ENCODE peak calls at places on chromosomes 11 and 22, in ten cellular contexts. K is stimulated activated CD4-positive, alpha-beta T cell treated with anti-CD3 and anti-CD28 coated beads, TNF-alpha, amount 100 ng/mL, for 48 hours; J is GDM1; P is AG10803; S is pancreas; C is ovary; N is G401; F is naive thymus-derived CD8-positive, alpha-beta T cell; X is LoVo; Q is IMR-90. Z is an unnamed sample.

GRCh38 chr11:73856001-73856663 is 20.5 kb downstream of the COA4 start:
- DNase-seq in K (no peak), J (no peak), P (peak; percentile 17), S (no peak), C (no peak), N (no peak), F (no peak), X (no peak), Q (no peak), Z (no peak)

GRCh38 chr11:78564037-78564888 is 10.4 kb downstream of the NARS2 start:
- DNase-seq in K (no peak), J (no peak), P (peak; percentile 77), S (peak; percentile 36), C (no peak), N (peak; percentile 66), F (peak; percentile 66), X (peak; percentile 56), Q (peak; percentile 76), Z (peak; percentile 34)

GRCh38 chr11:104764718-104765045 is 133.6 kb downstream of the CASP12 start:
- DNase-seq in K (no peak), J (no peak), P (no peak), S (no peak), C (no peak), N (no peak), F (no peak), X (no peak), Q (peak; percentile 6), Z (no peak)

GRCh38 chr11:96620464-96621044 is 230.7 kb downstream of the JRKL start:
- DNase-seq in K (no peak), J (no peak), P (no peak), S (no peak), C (no peak), N (no peak), F (no peak), X (no peak), Q (no peak), Z (no peak)

GRCh38 chr11:36540998-36541397 is 26.8 kb upstream of the RAG1 start:
- DNase-seq in K (no peak), J (no peak), P (peak; percentile 30), S (peak; percentile 16), C (no peak), N (no peak), F (no peak), X (peak; percentile 11), Q (peak; percentile 45), Z (no peak)

GRCh38 chr22:33519974-33520903 is 400.0 kb downstream of the LARGE1 start:
- DNase-seq in K (no peak), J (no peak), P (no peak), S (no peak), C (no peak), N (no peak), F (no peak), X (no peak), Q (no peak), Z (no peak)

GRCh38 chr11:118742304-118742703 is 48.7 kb downstream of the DDX6 start:
- DNase-seq in K (no peak), J (no peak), P (no peak), S (no peak), C (no peak), N (no peak), F (no peak), X (no peak), Q (no peak), Z (no peak)

GRCh38 chr11:121318848-121319834 is 26.6 kb downstream of the SC5D start:
- DNase-seq in K (no peak), J (peak; percentile 38), P (peak; percentile 57), S (no peak), C (no peak), N (peak; percentile 76), F (no peak), X (peak; percentile 53), Q (peak; percentile 56), Z (peak; percentile 68)

GRCh38 chr11:73189315-73189714 is 28.8 kb upstream of the P2RY2 start:
- DNase-seq in K (no peak), J (peak; percentile 90), P (no peak), S (no peak), C (peak; percentile 28), N (no peak), F (no peak), X (no peak), Q (no peak), Z (no peak)

GRCh38 chr11:85961930-85962363 is 106.8 kb downstream of the CCDC83 start:
- DNase-seq in K (no peak), J (no peak), P (no peak), S (no peak), C (no peak), N (no peak), F (no peak), X (no peak), Q (peak; percentile 67), Z (no peak)

GRCh38 chr11:65290448-65291165 is 24.1 kb upstream of the CDC42EP2 start:
- DNase-seq in K (no peak), J (no peak), P (peak; percentile 100), S (peak; percentile 90), C (peak; percentile 93), N (peak; percentile 25), F (no peak), X (no peak), Q (peak; percentile 100), Z (no peak)

GRCh38 chr11:69433741-69434140 is 47.7 kb upstream of the LINC01488 start:
- DNase-seq in K (no peak), J (no peak), P (no peak), S (no peak), C (no peak), N (no peak), F (peak; percentile 58), X (no peak), Q (no peak), Z (no peak)

GRCh38 chr11:75637998-75638397 is 30.8 kb downstream of the MAP6 start:
- DNase-seq in K (no peak), J (no peak), P (no peak), S (no peak), C (no peak), N (no peak), F (no peak), X (no peak), Q (no peak), Z (no peak)

GRCh38 chr22:19851291-19852176 is 3.1 kb downstream of the GNB1L start:
- DNase-seq in K (no peak), J (no peak), P (no peak), S (no peak), C (peak; percentile 32), N (no peak), F (no peak), X (no peak), Q (no peak), Z (no peak)

GRCh38 chr11:5291207-5291838 is 10.4 kb downstream of the OR51B4 start:
- DNase-seq in K (no peak), J (peak; percentile 14), P (peak; percentile 31), S (no peak), C (no peak), N (no peak), F (no peak), X (peak; percentile 41), Q (peak; percentile 68), Z (no peak)

GRCh38 chr11:106216281-106216680 is 138.8 kb downstream of the AASDHPPT start:
- DNase-seq in K (no peak), J (no peak), P (no peak), S (no peak), C (no peak), N (no peak), F (no peak), X (no peak), Q (no peak), Z (no peak)

GRCh38 chr11:69940246-69940610 is 121.0 kb upstream of the FGF3 start:
- DNase-seq in K (no peak), J (no peak), P (no peak), S (no peak), C (no peak), N (no peak), F (no peak), X (no peak), Q (no peak), Z (no peak)

GRCh38 chr22:23386822-23387580 is 193.1 kb downstream of the IGLL1 start:
- DNase-seq in K (no peak), J (no peak), P (no peak), S (peak; percentile 10), C (peak; percentile 41), N (no peak), F (no peak), X (no peak), Q (no peak), Z (no peak)

GRCh38 chr11:116366980-116367640 is 405.7 kb downstream of the BUD13 start:
- DNase-seq in K (no peak), J (no peak), P (no peak), S (no peak), C (no peak), N (no peak), F (no peak), X (no peak), Q (no peak), Z (no peak)

GRCh38 chr22:18066181-18066859 is 11.5 kb upstream of the PEX26 start:
- DNase-seq in K (no peak), J (no peak), P (peak; percentile 15), S (no peak), C (peak; percentile 34), N (no peak), F (no peak), X (no peak), Q (no peak), Z (no peak)

GRCh38 chr11:64244107-64244506 is 2.6 kb downstream of the PPP1R14B start:
- DNase-seq in K (no peak), J (no peak), P (no peak), S (no peak), C (no peak), N (no peak), F (no peak), X (no peak), Q (no peak), Z (no peak)

GRCh38 chr11:74636633-74637184 is 44.3 kb downstream of the POLD3 start:
- DNase-seq in K (no peak), J (no peak), P (peak; percentile 87), S (no peak), C (no peak), N (no peak), F (no peak), X (peak; percentile 18), Q (peak; percentile 95), Z (no peak)

GRCh38 chr22:43376765-43377485 is 33.8 kb upstream of the SCUBE1 start:
- DNase-seq in K (no peak), J (no peak), P (no peak), S (peak; percentile 64), C (peak; percentile 36), N (no peak), F (no peak), X (no peak), Q (no peak), Z (no peak)

GRCh38 chr11:128179049-128179448 is 408.3 kb downstream of the ETS1 start:
- DNase-seq in K (no peak), J (no peak), P (peak; percentile 79), S (no peak), C (no peak), N (peak; percentile 23), F (no peak), X (no peak), Q (no peak), Z (no peak)

GRCh38 chr11:70422692-70423522 is 24.6 kb downstream of the CTTN start:
- DNase-seq in K (no peak), J (no peak), P (no peak), S (no peak), C (no peak), N (no peak), F (peak; percentile 34), X (no peak), Q (no peak), Z (no peak)

GRCh38 chr11:45337583-45338360 is 51.6 kb upstream of the SYT13 start:
- DNase-seq in K (no peak), J (no peak), P (no peak), S (no peak), C (no peak), N (no peak), F (no peak), X (no peak), Q (no peak), Z (no peak)

GRCh38 chr11:2586793-2587131 is 113.0 kb downstream of the KCNQ1OT1 start:
- DNase-seq in K (no peak), J (no peak), P (no peak), S (peak; percentile 10), C (peak; percentile 28), N (no peak), F (peak; percentile 56), X (no peak), Q (no peak), Z (no peak)

Z was measured in cerebellum.